ENCODE peak calls at places on chromosomes 13 and 19, in ten cellular contexts. J, Z, Q, N, K, F, X, D, I and S are unnamed samples.
A peak's percentile ranks its signal among the peaks of the same experiment; 100 is the strongest.

GRCh38 chr13:110353339-110353977 is 46.4 kb downstream of the COL4A2 start:
- DNase-seq in J (no peak), Q (no peak), F (no peak), D (no peak), Z (no peak), K (no peak), N (no peak), I (no peak), X (no peak), S (no peak)

GRCh38 chr13:28513745-28514144 is 18.8 kb upstream of the FLT1 start:
- DNase-seq in Q (no peak), I (no peak), X (no peak), K (no peak), F (no peak), N (no peak), D (no peak), Z (no peak), J (no peak), S (no peak)

GRCh38 chr19:14369399-14370168 is 11.7 kb upstream of the ADGRE5 start:
- DNase-seq in Q (no peak), N (no peak), J (no peak), I (peak; percentile 85), X (peak; percentile 76), D (peak; percentile 59), F (no peak), Z (no peak), K (no peak), S (no peak)

GRCh38 chr13:46369506-46370268 is 17.4 kb downstream of the RUBCNL start:
- DNase-seq in I (peak; percentile 64), K (no peak), J (no peak), N (no peak), D (no peak), F (no peak), Z (peak; percentile 11), X (peak; percentile 79), Q (no peak), S (no peak)

GRCh38 chr13:111597041-111598017 is 276.9 kb downstream of the TEX29 start:
- DNase-seq in Z (no peak), I (no peak), Q (no peak), N (no peak), F (no peak), K (no peak), X (no peak), D (no peak), J (no peak), S (no peak)

GRCh38 chr19:4640247-4641000 is 1.1 kb downstream of the TNFAIP8L1 start:
- DNase-seq in N (no peak), X (no peak), F (peak; percentile 41), I (no peak), D (no peak), Q (no peak), J (no peak), Z (no peak), K (no peak), S (no peak)

GRCh38 chr13:46480131-46480530 is 72.8 kb upstream of the LRCH1 start:
- DNase-seq in D (no peak), Q (no peak), I (no peak), Z (no peak), X (no peak), J (no peak), N (no peak), K (no peak), F (no peak), S (no peak)

GRCh38 chr13:106001443-106001842 is 534.0 kb downstream of the EFNB2 start:
- DNase-seq in Q (no peak), X (no peak), J (no peak), F (no peak), D (no peak), N (no peak), Z (no peak), I (no peak), K (no peak), S (no peak)

GRCh38 chr19:29596885-29597525 is 9.1 kb upstream of the POP4 start:
- DNase-seq in Q (peak; percentile 45), J (no peak), K (peak; percentile 51), F (peak; percentile 31), X (no peak), Z (peak; percentile 19), D (no peak), I (no peak), N (no peak), S (no peak)

GRCh38 chr19:3109491-3109890 is 15.3 kb downstream of the GNA11 start:
- DNase-seq in D (no peak), Q (no peak), F (no peak), I (no peak), Z (no peak), X (no peak), K (no peak), J (no peak), N (no peak), S (peak; percentile 74)

GRCh38 chr13:46660408-46660807 is 107.4 kb downstream of the LRCH1 start:
- DNase-seq in X (no peak), Q (no peak), Z (no peak), D (no peak), K (no peak), I (no peak), J (peak; percentile 18), F (no peak), N (no peak), S (no peak)

GRCh38 chr19:47600246-47601179 is 8.4 kb upstream of the BICRA start:
- DNase-seq in N (peak; percentile 97), F (peak; percentile 98), I (peak; percentile 99), D (peak; percentile 100), Q (peak; percentile 99), K (peak; percentile 99), J (peak; percentile 96), X (peak; percentile 98), Z (peak; percentile 99), S (peak; percentile 100)

GRCh38 chr19:7550169-7550770 is 14.8 kb downstream of the PNPLA6 start:
- DNase-seq in I (no peak), J (no peak), D (no peak), Z (no peak), K (no peak), Q (no peak), N (no peak), X (no peak), F (no peak), S (peak; percentile 74)

GRCh38 chr19:48635966-48636858 is 967 bp downstream of the DBP start:
- DNase-seq in X (no peak), D (peak; percentile 66), I (peak; percentile 17), K (no peak), F (peak; percentile 38), Q (peak; percentile 65), Z (no peak), J (peak; percentile 40), N (peak; percentile 30), S (no peak)